ENCODE peak calls at places on chromosomes 16 and 17, in eight cellular contexts. L, H, I, O, E, F, T and S are unnamed samples.
A peak's percentile ranks its signal among the peaks of the same experiment; 100 is the strongest.

GRCh38 chr17:78127888-78128615 is 503 bp downstream of the TMC6 start:
- DNase-seq in L (no peak), H (no peak), I (no peak), O (no peak), E (no peak), F (no peak), T (no peak), S (no peak)

GRCh38 chr16:15979801-15980200 is 30.4 kb downstream of the ABCC1 start:
- DNase-seq in L (no peak), H (no peak), I (no peak), O (no peak), E (no peak), F (no peak), T (no peak), S (no peak)

GRCh38 chr16:79168321-79168720 is 432.2 kb downstream of the MAF start:
- DNase-seq in L (no peak), H (no peak), I (no peak), O (no peak), E (no peak), F (no peak), T (no peak), S (no peak)

GRCh38 chr17:61490540-61490975 is 38.3 kb downstream of the TBX4 start:
- DNase-seq in L (no peak), H (no peak), I (no peak), O (peak; percentile 48), E (no peak), F (no peak), T (no peak), S (no peak)

GRCh38 chr17:34841467-34841866 is 119.8 kb downstream of the CCT6B start:
- DNase-seq in L (no peak), H (no peak), I (no peak), O (no peak), E (no peak), F (no peak), T (no peak), S (no peak)

GRCh38 chr16:585351-585750 is 4.5 kb upstream of the RAB40C start:
- DNase-seq in L (no peak), H (no peak), I (no peak), O (no peak), E (no peak), F (no peak), T (no peak), S (no peak)

GRCh38 chr16:75289189-75289588 is 37.8 kb upstream of the BCAR1 start:
- DNase-seq in L (peak; percentile 93), H (no peak), I (no peak), O (peak; percentile 67), E (no peak), F (no peak), T (no peak), S (peak; percentile 25)

GRCh38 chr16:67461600-67462278 is 19.2 kb downstream of the ATP6V0D1 start:
- DNase-seq in L (no peak), H (no peak), I (no peak), O (no peak), E (no peak), F (no peak), T (no peak), S (no peak)

GRCh38 chr16:19963306-19963705 is 78.7 kb upstream of the GPRC5B start:
- DNase-seq in L (no peak), H (no peak), I (no peak), O (no peak), E (no peak), F (peak; percentile 38), T (no peak), S (no peak)

GRCh38 chr17:75518201-75518600 is 1.9 kb downstream of the TSEN54 start:
- DNase-seq in L (no peak), H (no peak), I (peak; percentile 52), O (no peak), E (no peak), F (no peak), T (no peak), S (no peak)

GRCh38 chr17:41697122-41697962 is 8.7 kb downstream of the EIF1 start:
- DNase-seq in L (peak; percentile 32), H (no peak), I (no peak), O (peak; percentile 88), E (no peak), F (peak; percentile 73), T (no peak), S (no peak)

GRCh38 chr17:67359960-67360817 is 6.2 kb downstream of the PSMD12 start:
- DNase-seq in L (peak; percentile 35), H (no peak), I (peak; percentile 59), O (peak; percentile 39), E (no peak), F (no peak), T (no peak), S (no peak)

GRCh38 chr17:43316522-43317142 is 82.2 kb upstream of the ARL4D start:
- DNase-seq in L (no peak), H (no peak), I (peak; percentile 41), O (no peak), E (no peak), F (no peak), T (no peak), S (no peak)

GRCh38 chr17:31722251-31723056 is 136.6 kb downstream of the COPRS start:
- DNase-seq in L (peak; percentile 96), H (no peak), I (no peak), O (peak; percentile 54), E (no peak), F (no peak), T (no peak), S (no peak)

GRCh38 chr17:16243385-16243784 is 26.4 kb downstream of the PIGL start:
- DNase-seq in L (no peak), H (no peak), I (no peak), O (no peak), E (no peak), F (no peak), T (no peak), S (no peak)

GRCh38 chr17:73742915-73743314 is 98.7 kb upstream of the SDK2 start:
- DNase-seq in L (no peak), H (no peak), I (no peak), O (no peak), E (no peak), F (no peak), T (no peak), S (no peak)

GRCh38 chr17:72421128-72422092 is 300.6 kb downstream of the SOX9 start:
- DNase-seq in L (peak; percentile 98), H (no peak), I (peak; percentile 32), O (peak; percentile 88), E (no peak), F (no peak), T (no peak), S (no peak)

GRCh38 chr17:79937981-79938695 is 97.5 kb downstream of the TBC1D16 start:
- DNase-seq in L (no peak), H (no peak), I (no peak), O (no peak), E (no peak), F (no peak), T (no peak), S (no peak)

GRCh38 chr17:70961341-70961740 is 792.0 kb downstream of the KCNJ2 start:
- DNase-seq in L (no peak), H (no peak), I (no peak), O (no peak), E (no peak), F (no peak), T (no peak), S (no peak)

GRCh38 chr16:49644143-49644460 is 211.8 kb downstream of the ZNF423 start:
- DNase-seq in L (no peak), H (no peak), I (no peak), O (peak; percentile 59), E (peak; percentile 22), F (no peak), T (no peak), S (no peak)

GRCh38 chr16:27770271-27771196 is 220.6 kb downstream of the KATNIP start:
- DNase-seq in L (no peak), H (no peak), I (no peak), O (no peak), E (no peak), F (no peak), T (no peak), S (no peak)

GRCh38 chr17:21676281-21677111 is 15.8 kb upstream of the KCNJ18 start:
- DNase-seq in L (no peak), H (no peak), I (no peak), O (no peak), E (no peak), F (no peak), T (no peak), S (no peak)

GRCh38 chr16:71700822-71701221 is 23.7 kb downstream of the PHLPP2 start:
- DNase-seq in L (no peak), H (no peak), I (no peak), O (no peak), E (no peak), F (no peak), T (no peak), S (no peak)

GRCh38 chr16:2838928-2839327 is 8.8 kb downstream of the ZG16B start:
- DNase-seq in L (peak; percentile 81), H (no peak), I (peak; percentile 52), O (peak; percentile 85), E (peak; percentile 32), F (peak; percentile 48), T (no peak), S (peak; percentile 56)

GRCh38 chr16:87661561-87661960 is 59.3 kb downstream of the JPH3 start:
- DNase-seq in L (peak; percentile 42), H (no peak), I (peak; percentile 64), O (peak; percentile 58), E (peak; percentile 50), F (no peak), T (no peak), S (no peak)

GRCh38 chr16:825298-826061 is 24.9 kb upstream of the GNG13 start:
- DNase-seq in L (no peak), H (no peak), I (no peak), O (no peak), E (no peak), F (no peak), T (no peak), S (no peak)

GRCh38 chr16:728131-728889 is 1.4 kb downstream of the HAGHL start:
- DNase-seq in L (peak; percentile 71), H (peak; percentile 33), I (no peak), O (peak; percentile 82), E (no peak), F (peak; percentile 65), T (peak; percentile 51), S (no peak)